ENCODE peak calls at places on chromosomes 4 and X, in ten cellular contexts. T, O, D, Z, S, M, G, N, P and X are unnamed samples.

GRCh38 chr4:16024009-16024408 is 59.8 kb downstream of the PROM1 start:
- DNase-seq in T (no peak), O (no peak), D (peak; percentile 20), Z (no peak), S (peak; percentile 40), M (no peak), G (no peak), N (no peak), P (no peak), X (no peak)

GRCh38 chrX:538311-538710 is 92.3 kb upstream of the SHOX start:
- DNase-seq in T (no peak), O (no peak), D (no peak), Z (no peak), S (no peak), M (no peak), G (no peak), N (peak; percentile 60), P (no peak), X (no peak)

GRCh38 chrX:138710866-138711331 is 618 bp downstream of the FGF13 start:
- DNase-seq in T (no peak), O (no peak), D (no peak), Z (no peak), S (no peak), M (no peak), G (no peak), N (peak; percentile 82), P (peak; percentile 20), X (peak; percentile 11)

GRCh38 chr4:55604996-55605395 is 13.0 kb upstream of the PDCL2 start:
- DNase-seq in T (no peak), O (no peak), D (no peak), Z (no peak), S (no peak), M (no peak), G (no peak), N (no peak), P (no peak), X (no peak)

GRCh38 chr4:83040269-83040668 is 5.3 kb downstream of the COPS4 start:
- DNase-seq in T (no peak), O (no peak), D (no peak), Z (no peak), S (no peak), M (no peak), G (no peak), N (no peak), P (no peak), X (no peak)

GRCh38 chrX:136768469-136769084 is 12.2 kb downstream of the ARHGEF6 start:
- DNase-seq in T (peak; percentile 41), O (peak; percentile 26), D (peak; percentile 90), Z (peak; percentile 46), S (peak; percentile 90), M (peak; percentile 95), G (peak; percentile 77), N (peak; percentile 92), P (peak; percentile 33), X (peak; percentile 48)

GRCh38 chr4:139852612-139853269 is 187.1 kb downstream of the MGST2 start:
- DNase-seq in T (no peak), O (no peak), D (no peak), Z (no peak), S (no peak), M (no peak), G (no peak), N (no peak), P (no peak), X (no peak)

GRCh38 chr4:75004755-75005668 is 72.1 kb downstream of the PARM1 start:
- DNase-seq in T (no peak), O (no peak), D (no peak), Z (no peak), S (no peak), M (peak; percentile 13), G (no peak), N (no peak), P (no peak), X (no peak)

GRCh38 chrX:24668111-24668510 is 21.0 kb upstream of the PCYT1B start:
- DNase-seq in T (no peak), O (no peak), D (peak; percentile 18), Z (no peak), S (peak; percentile 10), M (no peak), G (no peak), N (no peak), P (no peak), X (no peak)

GRCh38 chrX:44223150-44223549 is 120.3 kb downstream of the EFHC2 start:
- DNase-seq in T (no peak), O (no peak), D (peak; percentile 44), Z (no peak), S (peak; percentile 49), M (peak; percentile 78), G (no peak), N (no peak), P (peak; percentile 40), X (no peak)

GRCh38 chr4:180664766-180665368 is 1578.3 kb upstream of the TENM3 start:
- DNase-seq in T (peak; percentile 54), O (no peak), D (peak; percentile 96), Z (peak; percentile 92), S (peak; percentile 88), M (peak; percentile 88), G (peak; percentile 72), N (peak; percentile 79), P (peak; percentile 21), X (peak; percentile 48)

DNA sequence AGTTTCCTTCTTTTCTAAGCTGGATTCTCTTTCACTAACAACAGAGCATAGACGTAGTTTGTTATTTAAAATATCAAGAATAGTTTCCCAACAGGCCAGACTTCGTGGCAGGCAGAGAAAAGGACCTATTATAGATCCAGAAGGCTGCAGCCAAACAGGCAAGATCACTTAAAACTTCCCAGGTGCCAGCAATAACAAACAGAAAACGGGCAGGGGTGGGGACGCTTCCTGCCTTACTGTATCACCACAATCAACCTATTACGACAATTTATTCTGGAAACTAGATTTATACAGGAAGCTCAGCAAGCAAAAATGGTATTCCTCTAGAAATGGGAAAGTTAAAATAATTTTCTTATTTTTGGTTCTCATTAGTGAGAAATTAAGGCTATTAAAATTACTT is 22.1 kb downstream of the RWDD4 start:
- DNase-seq in T (no peak), O (no peak), D (peak; percentile 69), Z (no peak), S (peak; percentile 81), M (peak; percentile 55), G (no peak), N (no peak), P (no peak), X (no peak)
- H3K4me3 ChIP-seq in T (no peak overlapping the region), O (no peak overlapping the region), D (peak overlapping the region; percentile 33), Z (no peak overlapping the region), S (peak overlapping the region; percentile 9), M (no peak overlapping the region), G (peak overlapping the region; percentile 34), N (no peak overlapping the region), P (no peak overlapping the region), X (no peak overlapping the region)

DNA sequence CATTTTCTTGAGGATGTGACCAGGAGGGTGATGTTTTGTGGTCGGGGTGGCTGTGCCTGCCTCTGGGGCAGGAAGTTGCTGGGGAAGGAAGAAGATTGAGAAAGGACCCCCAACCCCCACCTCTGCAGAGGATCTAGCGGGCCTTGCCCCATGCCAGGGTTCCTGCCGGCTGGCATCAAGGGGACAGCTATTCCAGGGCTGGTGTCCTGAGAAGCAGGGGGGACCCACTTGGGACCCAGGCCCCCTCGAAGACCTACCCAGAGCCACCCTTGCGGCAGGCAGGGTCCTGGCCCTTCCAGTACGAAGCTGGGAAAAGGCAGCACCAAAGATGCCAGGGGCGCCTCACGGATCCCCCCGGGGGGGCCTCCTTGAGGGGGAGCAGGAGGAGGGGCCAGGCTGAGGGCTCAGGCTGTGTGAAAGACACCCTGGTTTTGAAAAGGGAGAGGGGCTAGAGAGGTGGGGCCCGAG is 6.6 kb downstream of the SH3BP2 start:
- DNase-seq in T (no peak), O (no peak), D (no peak), Z (no peak), S (no peak), M (no peak), G (peak; percentile 25), N (peak; percentile 88), P (peak; percentile 39), X (peak; percentile 14)
- H3K4me3 ChIP-seq in T (peak overlapping the region; percentile 1), O (peak overlapping the region; percentile 38), D (no peak overlapping the region), Z (no peak overlapping the region), S (no peak overlapping the region), M (no peak overlapping the region), G (peak overlapping the region; percentile 28), N (no peak overlapping the region), P (no peak overlapping the region), X (no peak overlapping the region)

DNA sequence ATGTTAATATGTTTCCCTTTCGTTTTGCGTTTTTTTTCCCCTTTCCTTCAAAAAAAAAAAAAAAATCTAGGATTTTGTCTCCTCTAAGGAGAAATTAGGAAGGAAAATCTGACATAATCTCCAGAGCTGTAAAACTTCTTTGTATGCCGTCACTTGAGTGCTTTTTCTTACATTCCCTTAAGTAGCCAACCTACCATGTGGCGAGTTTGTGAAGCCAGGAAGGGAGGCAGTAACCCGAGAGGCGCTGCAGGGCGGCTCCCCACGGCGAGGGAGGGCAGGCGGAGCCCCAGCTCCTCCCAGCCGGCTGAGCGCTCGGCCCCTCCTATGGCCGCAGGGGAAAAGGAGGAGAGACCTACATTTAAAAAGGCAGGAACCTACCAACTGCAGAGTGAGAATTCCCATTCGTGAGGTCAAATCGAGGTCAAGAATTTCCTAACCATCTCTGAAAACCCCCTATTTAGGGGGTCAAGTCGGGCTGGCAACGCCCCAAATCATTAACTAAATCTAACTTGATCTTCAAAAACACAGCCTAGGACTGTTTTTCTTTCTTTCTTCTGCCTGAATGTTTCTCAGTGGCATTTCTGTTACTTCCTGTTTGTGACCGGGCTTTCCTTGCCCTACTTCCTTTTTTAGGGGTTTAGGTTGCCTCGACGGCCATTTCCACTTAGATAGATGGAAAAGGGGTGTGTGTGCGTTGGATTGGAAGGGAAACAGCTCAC is 345.1 kb upstream of the KLF3 start:
- DNase-seq in T (peak; percentile 71), O (peak; percentile 49), D (peak; percentile 99), Z (peak; percentile 43), S (peak; percentile 98), M (peak; percentile 98), G (peak; percentile 92), N (peak; percentile 97), P (peak; percentile 86), X (peak; percentile 90)
- H3K4me3 ChIP-seq in T (peak overlapping the region; percentile 36), O (peak overlapping the region; percentile 37), D (peak overlapping the region; percentile 32), Z (peak overlapping the region; percentile 32), S (peak overlapping the region; percentile 38), M (no peak overlapping the region), G (peak overlapping the region; percentile 47), N (no peak overlapping the region), P (peak overlapping the region; percentile 25), X (peak overlapping the region; percentile 21)

GRCh38 chrX:39016551-39016950 is 215.3 kb downstream of the MID1IP1 start:
- DNase-seq in T (no peak), O (no peak), D (no peak), Z (no peak), S (no peak), M (no peak), G (no peak), N (no peak), P (no peak), X (no peak)

GRCh38 chrX:39018526-39018925 is 217.3 kb downstream of the MID1IP1 start:
- DNase-seq in T (no peak), O (no peak), D (no peak), Z (no peak), S (no peak), M (no peak), G (no peak), N (no peak), P (no peak), X (no peak)

GRCh38 chrX:39017716-39018115 is 216.5 kb downstream of the MID1IP1 start:
- DNase-seq in T (no peak), O (no peak), D (no peak), Z (no peak), S (no peak), M (no peak), G (no peak), N (no peak), P (no peak), X (no peak)

GRCh38 chrX:39020051-39020669 is 218.9 kb downstream of the MID1IP1 start:
- DNase-seq in T (no peak), O (no peak), D (no peak), Z (no peak), S (no peak), M (no peak), G (no peak), N (no peak), P (no peak), X (no peak)

GRCh38 chrX:39017062-39017461 is 215.8 kb downstream of the MID1IP1 start:
- DNase-seq in T (no peak), O (no peak), D (no peak), Z (no peak), S (no peak), M (no peak), G (no peak), N (no peak), P (no peak), X (no peak)
- H3K4me3 ChIP-seq in T (no peak overlapping the region), O (no peak overlapping the region), D (no peak overlapping the region), Z (no peak overlapping the region), S (no peak overlapping the region), M (no peak overlapping the region), G (no peak overlapping the region), N (no peak overlapping the region), P (no peak overlapping the region), X (no peak overlapping the region)